ENCODE peak calls at places on chromosomes 2 and 18, in seven cellular contexts. X, I, H, S, F, L and G are unnamed samples.

GRCh38 chr2:126817172-126817571 is 81.5 kb upstream of the TEX51 start:
- DNase-seq in F (no peak), I (no peak), X (no peak), S (peak; percentile 8), L (no peak), H (no peak), G (no peak)

GRCh38 chr2:100394111-100394641 is 23.3 kb downstream of the CHST10 start:
- DNase-seq in I (peak; percentile 55), F (no peak), L (no peak), S (peak; percentile 55), X (peak; percentile 5), H (no peak), G (no peak)

GRCh38 chr18:54671291-54671881 is 80.3 kb downstream of the DYNAP start:
- DNase-seq in X (peak; percentile 42), F (no peak), L (peak; percentile 59), H (no peak), S (no peak), I (no peak), G (peak; percentile 23)

GRCh38 chr18:55699233-55699765 is 111.3 kb upstream of the TCF4 start:
- DNase-seq in X (no peak), H (no peak), S (no peak), L (no peak), F (no peak), I (no peak), G (no peak)

GRCh38 chr2:213490087-213490486 is 205.8 kb downstream of the SPAG16 start:
- DNase-seq in H (no peak), L (peak; percentile 3), F (no peak), I (no peak), S (no peak), X (no peak), G (no peak)

GRCh38 chr2:216110620-216111019 is 1.5 kb downstream of the XRCC5 start:
- DNase-seq in X (no peak), F (no peak), L (no peak), S (no peak), I (no peak), H (no peak), G (no peak)

GRCh38 chr18:63160172-63160995 is 159.2 kb downstream of the BCL2 start:
- DNase-seq in S (no peak), L (no peak), I (peak; percentile 62), X (no peak), F (no peak), H (no peak), G (no peak)

GRCh38 chr2:241796209-241796608 is 12.8 kb upstream of the NEU4 start:
- DNase-seq in L (no peak), F (no peak), H (no peak), X (no peak), I (no peak), S (no peak), G (no peak)

GRCh38 chr2:12412898-12413305 is 303.8 kb upstream of the TRIB2 start:
- DNase-seq in L (no peak), X (peak; percentile 81), H (peak; percentile 84), F (no peak), I (peak; percentile 57), S (no peak), G (peak; percentile 24)

GRCh38 chr2:12642855-12643254 is 73.9 kb upstream of the TRIB2 start:
- DNase-seq in I (no peak), S (no peak), X (no peak), F (no peak), H (no peak), L (peak; percentile 7), G (no peak)

GRCh38 chr2:192007819-192008218 is 160.9 kb upstream of the CAVIN2 start:
- DNase-seq in H (no peak), L (peak; percentile 5), S (no peak), X (peak; percentile 65), F (no peak), I (no peak), G (no peak)

GRCh38 chr18:13605901-13606300 is 120.5 kb downstream of the FAM210A start:
- DNase-seq in F (no peak), S (peak; percentile 47), H (no peak), X (no peak), I (no peak), L (no peak), G (no peak)

GRCh38 chr2:235218486-235218907 is 266.7 kb downstream of the SH3BP4 start:
- DNase-seq in H (no peak), X (no peak), L (no peak), I (no peak), S (peak; percentile 39), F (no peak), G (no peak)

GRCh38 chr2:222256250-222256649 is 42.5 kb downstream of the PAX3 start:
- DNase-seq in F (no peak), H (no peak), X (no peak), I (no peak), L (no peak), S (no peak), G (no peak)

GRCh38 chr2:182980652-182981051 is 57.6 kb downstream of the NCKAP1 start:
- DNase-seq in I (no peak), H (no peak), S (no peak), F (no peak), L (no peak), X (no peak), G (no peak)

GRCh38 chr2:159557437-159558034 is 58.8 kb downstream of the BAZ2B start:
- DNase-seq in I (peak; percentile 3), X (peak; percentile 8), L (peak; percentile 28), F (no peak), H (no peak), S (no peak), G (no peak)

GRCh38 chr2:126656311-126657145 is 570 bp downstream of the GYPC start:
- DNase-seq in H (peak; percentile 44), I (no peak), S (no peak), F (no peak), X (peak; percentile 31), L (peak; percentile 56), G (peak; percentile 31)

GRCh38 chr2:32632089-32632488 is 4.2 kb downstream of the TTC27 start:
- DNase-seq in L (no peak), S (no peak), F (no peak), H (no peak), I (no peak), X (peak; percentile 63), G (no peak)

GRCh38 chr2:217256261-217256660 is 396.4 kb upstream of the TNP1 start:
- DNase-seq in I (no peak), L (no peak), H (no peak), S (no peak), X (peak; percentile 51), F (no peak), G (no peak)

GRCh38 chr2:120930236-120930635 is 194.6 kb downstream of the GLI2 start:
- DNase-seq in S (no peak), I (no peak), L (no peak), X (peak; percentile 58), H (no peak), F (no peak), G (no peak)

GRCh38 chr2:120932472-120932871 is 196.8 kb downstream of the GLI2 start:
- DNase-seq in X (no peak), F (no peak), H (no peak), S (no peak), I (no peak), L (no peak), G (no peak)

GRCh38 chr2:120929829-120930228 is 194.2 kb downstream of the GLI2 start:
- DNase-seq in L (no peak), S (no peak), H (no peak), X (peak; percentile 59), I (no peak), F (no peak), G (no peak)

GRCh38 chr2:120932881-120933280 is 197.2 kb downstream of the GLI2 start:
- DNase-seq in L (no peak), S (no peak), I (no peak), X (no peak), F (no peak), H (no peak), G (no peak)

GRCh38 chr2:120930861-120931260 is 195.2 kb downstream of the GLI2 start:
- DNase-seq in S (no peak), I (no peak), X (no peak), H (no peak), L (no peak), F (no peak), G (no peak)
- H3K27ac ChIP-seq in S (no peak overlapping the region), I (no peak overlapping the region), X (no peak overlapping the region), H (no peak overlapping the region), L (no peak overlapping the region), F (no peak overlapping the region), G (no peak overlapping the region)

DNA sequence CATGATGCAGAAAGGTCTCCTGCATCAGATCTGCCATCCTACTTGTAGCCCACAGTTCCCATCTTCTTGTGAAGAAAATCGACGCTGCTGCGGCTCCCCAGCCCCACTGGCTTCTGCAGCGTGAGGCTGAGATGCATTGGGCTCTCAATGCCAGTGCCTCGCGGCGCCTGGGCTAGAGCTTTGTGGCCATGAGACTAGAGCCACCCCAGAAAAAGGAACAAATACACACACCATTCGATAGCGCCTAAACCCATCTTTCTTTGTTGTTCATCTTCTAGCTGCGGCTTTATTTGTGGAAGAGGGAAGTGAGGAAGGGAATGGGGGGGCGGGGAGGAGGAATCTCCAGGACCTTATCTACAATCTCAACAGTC is 2.7 kb downstream of the NOL4 start:
- DNase-seq in L (peak; percentile 39), I (no peak), H (no peak), F (no peak), S (no peak), X (no peak), G (no peak)
- H3K4me3 ChIP-seq in L (peak overlapping the region; percentile 62), I (peak overlapping the region; percentile 27), H (no peak overlapping the region), F (peak overlapping the region; percentile 27), S (peak overlapping the region; percentile 50), X (no peak overlapping the region), G (no peak overlapping the region)

GRCh38 chr2:128465246-128466170 is 146.8 kb upstream of the HS6ST1 start:
- DNase-seq in I (no peak), F (peak; percentile 14), L (no peak), X (no peak), H (peak; percentile 3), S (peak; percentile 70), G (no peak)
- H3K9me3 ChIP-seq in I (peaks cover 9% of the 10 kb centered on the region), F (peaks cover 3% of the 10 kb centered on the region), L (no peaks in the 10 kb centered on the region), X (peaks cover 34% of the 10 kb centered on the region), H (peaks cover 55% of the 10 kb centered on the region), S (no peaks in the 10 kb centered on the region), G (no peaks in the 10 kb centered on the region)

GRCh38 chr2:68391869-68392268 is 26.8 kb downstream of the PLEK start:
- DNase-seq in S (no peak), X (no peak), I (no peak), L (no peak), F (no peak), H (no peak), G (no peak)

GRCh38 chr2:68391099-68391498 is 26.0 kb downstream of the PLEK start:
- DNase-seq in L (no peak), I (no peak), X (no peak), H (no peak), S (no peak), F (no peak), G (no peak)

GRCh38 chr2:68390600-68390999 is 25.5 kb downstream of the PLEK start:
- DNase-seq in S (no peak), X (no peak), I (no peak), H (no peak), F (no peak), L (no peak), G (no peak)

GRCh38 chr2:68388772-68389171 is 23.7 kb downstream of the PLEK start:
- DNase-seq in H (no peak), F (no peak), L (no peak), X (no peak), I (no peak), S (no peak), G (no peak)

DNA sequence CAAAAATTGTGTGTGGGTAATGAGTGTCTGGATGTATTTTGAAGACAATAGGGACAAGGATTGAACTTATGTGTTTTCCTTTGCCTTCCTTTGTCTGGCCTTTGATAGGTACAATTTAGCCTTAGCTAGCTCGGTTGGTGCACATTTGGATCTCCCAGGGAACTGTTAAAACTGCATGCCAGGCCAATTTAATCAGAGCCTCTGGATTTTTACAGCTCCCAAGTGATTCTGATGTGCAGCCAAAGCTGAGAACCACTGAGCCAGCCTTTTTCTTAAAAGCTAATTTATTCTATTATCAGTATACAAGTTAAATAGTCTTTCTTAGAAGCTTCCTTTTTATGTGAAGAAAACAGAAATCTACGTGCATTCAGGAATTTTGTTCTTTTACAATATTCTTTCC is 25.0 kb downstream of the PLEK start:
- DNase-seq in F (no peak), S (no peak), L (no peak), I (no peak), X (no peak), H (no peak), G (no peak)
- H3K27ac ChIP-seq in F (no peak overlapping the region), S (no peak overlapping the region), L (no peak overlapping the region), I (peak overlapping the region; percentile 90), X (no peak overlapping the region), H (no peak overlapping the region), G (no peak overlapping the region)